ENCODE peak calls at places on chromosomes 13 and 19, in nine cellular contexts. G is ovary; V is A549; B is cardiac muscle cell; N is CD4-positive, alpha-beta T cell; K is AG04449; P is NB4; D is SK-N-SH; A is body of pancreas. T is an unnamed sample.

GRCh38 chr13:99733346-99733745 is 232.1 kb downstream of the TM9SF2 start:
- DNase-seq in B (no peak), P (no peak), G (no peak), D (no peak), K (no peak), A (no peak), V (no peak), N (no peak), T (no peak)

GRCh38 chr19:32296694-32297093 is 48.7 kb upstream of the ZNF507 start:
- DNase-seq in A (no peak), B (no peak), G (no peak), K (no peak), D (no peak), V (no peak), N (no peak), P (no peak), T (no peak)

GRCh38 chr13:110392510-110393233 is 85.6 kb downstream of the COL4A2 start:
- DNase-seq in K (no peak), B (no peak), A (no peak), D (peak), V (no peak), P (no peak), G (no peak), N (no peak), T (no peak)

GRCh38 chr13:49347650-49348385 is 96.0 kb downstream of the CAB39L start:
- DNase-seq in G (no peak), V (no peak), B (no peak), D (no peak), K (no peak), A (no peak), N (no peak), P (no peak), T (no peak)

GRCh38 chr19:18763674-18764590 is 27.2 kb downstream of the COMP start:
- DNase-seq in V (no peak), D (peak), P (no peak), G (no peak), A (no peak), K (peak), B (no peak), N (no peak), T (no peak)

GRCh38 chr19:51702103-51702753 is 9.1 kb downstream of the SPACA6 start:
- DNase-seq in V (peak), A (peak), P (no peak), B (peak), N (no peak), D (peak), G (peak), K (no peak), T (no peak)

GRCh38 chr13:108214511-108215383 is 589 bp downstream of the LIG4 start:
- DNase-seq in V (no peak), D (peak), N (no peak), A (peak), G (no peak), K (no peak), B (peak), P (no peak), T (no peak)

GRCh38 chr13:75415720-75416119 is 66.2 kb downstream of the TBC1D4 start:
- DNase-seq in K (peak), V (no peak), D (no peak), N (no peak), P (peak), G (no peak), A (no peak), B (no peak), T (no peak)

GRCh38 chr13:72839831-72840426 is 58.0 kb downstream of the PIBF1 start:
- DNase-seq in V (peak), G (no peak), P (peak), B (peak), A (peak), N (peak), K (no peak), D (peak), T (no peak)

GRCh38 chr13:33114146-33114545 is 97.9 kb downstream of the KL start:
- DNase-seq in K (no peak), N (no peak), P (no peak), G (no peak), V (no peak), D (no peak), A (no peak), B (no peak), T (no peak)

GRCh38 chr19:31279436-31279765 is 69.8 kb downstream of the TSHZ3 start:
- DNase-seq in V (no peak), K (no peak), N (no peak), G (peak), D (no peak), P (no peak), A (no peak), B (no peak), T (no peak)

GRCh38 chr19:45733160-45733810 is at the start of gene MEIOSIN:
- DNase-seq in N (no peak), P (no peak), V (no peak), D (no peak), B (no peak), K (no peak), A (no peak), G (peak), T (no peak)

GRCh38 chr13:26425439-26426358 is 131.8 kb upstream of the WASF3 start:
- DNase-seq in G (no peak), D (no peak), P (no peak), K (no peak), B (no peak), V (no peak), N (no peak), A (peak), T (no peak)

GRCh38 chr13:50388481-50388880 is 373.2 kb downstream of the KCNRG start:
- DNase-seq in P (no peak), G (no peak), V (no peak), N (no peak), K (no peak), A (no peak), D (no peak), B (no peak), T (no peak)

GRCh38 chr19:29873801-29874575 is 62.2 kb downstream of the CCNE1 start:
- DNase-seq in P (no peak), B (no peak), N (no peak), A (no peak), G (no peak), V (no peak), D (peak), K (no peak), T (no peak)

GRCh38 chr13:98599502-98600328 is 22.8 kb upstream of the STK24 start:
- DNase-seq in K (no peak), B (peak), A (no peak), G (no peak), D (no peak), P (no peak), V (no peak), N (no peak), T (peak)

GRCh38 chr13:35475131-35475959 is 1.1 kb downstream of the MAB21L1 start:
- DNase-seq in N (no peak), A (no peak), P (no peak), D (peak), V (no peak), K (no peak), B (peak), G (peak), T (no peak)

GRCh38 chr13:106882222-106882621 is 314.3 kb upstream of the ARGLU1 start:
- DNase-seq in A (no peak), B (no peak), P (no peak), V (no peak), K (no peak), N (no peak), G (no peak), D (no peak), T (no peak)

GRCh38 chr13:41562083-41562482 is 104.7 kb downstream of the RGCC start:
- DNase-seq in V (no peak), P (no peak), G (peak), A (peak), B (no peak), D (no peak), N (no peak), K (no peak), T (no peak)

GRCh38 chr13:48068952-48069351 is 26.0 kb downstream of the MED4 start:
- DNase-seq in P (no peak), B (no peak), D (no peak), V (no peak), N (no peak), K (no peak), A (no peak), G (no peak), T (no peak)

GRCh38 chr13:27406178-27406939 is 18.1 kb upstream of the GTF3A start:
- DNase-seq in P (peak), D (peak), V (peak), A (peak), B (peak), N (peak), K (no peak), G (no peak), T (no peak)

GRCh38 chr13:81927347-81927746 is 1586.4 kb upstream of the SPRY2 start:
- DNase-seq in K (no peak), G (no peak), D (no peak), N (no peak), V (no peak), P (no peak), B (peak), A (no peak), T (no peak)

GRCh38 chr13:24629320-24629719 is 50.9 kb upstream of the ATP12A start:
- DNase-seq in K (no peak), B (no peak), A (no peak), P (no peak), G (no peak), V (no peak), D (no peak), N (no peak), T (no peak)

GRCh38 chr19:8655340-8655709 is 24.9 kb downstream of the NFILZ start:
- DNase-seq in G (no peak), N (peak), V (no peak), B (no peak), P (peak), A (no peak), K (no peak), D (peak), T (no peak)

GRCh38 chr13:106302011-106302410 is 233.5 kb downstream of the EFNB2 start:
- DNase-seq in D (no peak), A (no peak), V (no peak), P (no peak), K (no peak), B (no peak), G (no peak), N (no peak), T (no peak)

GRCh38 chr19:40666803-40667438 is 23.5 kb downstream of the NUMBL start:
- DNase-seq in B (no peak), K (no peak), P (no peak), D (no peak), N (no peak), G (no peak), A (no peak), V (no peak), T (no peak)

GRCh38 chr19:40659566-40659965 is 30.9 kb downstream of the NUMBL start:
- DNase-seq in D (no peak), V (no peak), P (no peak), N (no peak), A (no peak), B (no peak), G (no peak), K (no peak), T (no peak)

GRCh38 chr19:40661616-40662015 is 28.8 kb downstream of the NUMBL start:
- DNase-seq in N (no peak), D (no peak), K (no peak), P (no peak), V (no peak), A (no peak), B (no peak), G (no peak), T (no peak)

GRCh38 chr19:40663712-40664692 is 26.4 kb downstream of the NUMBL start:
- DNase-seq in N (no peak), P (peak), V (peak), G (no peak), K (no peak), B (no peak), A (no peak), D (peak), T (no peak)

DNA sequence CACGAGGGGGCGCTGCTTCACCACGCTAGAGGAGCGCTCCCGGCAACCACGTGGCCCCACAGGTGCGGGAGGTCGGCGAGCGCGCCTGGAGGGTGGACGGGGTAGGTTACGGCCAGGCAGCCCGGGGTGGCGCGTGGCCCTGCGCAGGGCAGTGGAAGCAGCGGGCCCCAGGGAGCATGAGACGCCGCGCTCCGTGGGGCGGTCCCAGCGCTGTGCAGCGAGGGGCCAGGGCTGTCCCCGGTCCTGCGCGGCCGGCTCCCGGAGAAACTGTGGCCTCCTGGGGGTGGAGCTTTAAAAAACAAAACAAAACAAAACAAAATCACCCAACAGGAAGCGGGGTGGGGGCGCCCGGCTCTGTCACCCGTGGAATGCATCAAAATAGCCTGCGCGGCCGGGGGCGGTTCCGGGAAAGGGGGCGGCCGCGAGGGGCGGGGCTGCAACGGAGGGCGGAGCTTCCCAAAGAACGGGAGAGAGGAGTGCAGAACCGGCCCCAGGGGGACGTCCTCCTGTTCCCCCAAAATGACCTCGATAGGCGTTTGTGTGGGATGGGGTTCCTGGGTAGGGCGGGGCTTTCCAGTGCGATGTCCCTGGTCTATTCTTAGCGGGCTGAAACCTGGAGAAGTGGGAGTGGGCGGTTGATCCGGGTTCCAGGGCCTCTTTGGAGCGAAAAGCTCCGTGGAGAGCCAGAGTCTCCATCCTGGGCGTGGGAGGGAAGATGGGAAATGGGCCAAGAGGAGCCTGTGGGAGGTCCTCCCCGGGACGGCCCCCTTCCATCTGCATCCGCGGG is 27.3 kb downstream of the NUMBL start:
- DNase-seq in B (peak), A (peak), K (no peak), P (peak), V (peak), G (peak), N (peak), D (peak), T (peak)
- TF ChIP-seq CTCF in B (peak), A (peak), K (peak), P (peak), V (peak), G (peak), N (peak), D (no peak), T (peak)

DNA sequence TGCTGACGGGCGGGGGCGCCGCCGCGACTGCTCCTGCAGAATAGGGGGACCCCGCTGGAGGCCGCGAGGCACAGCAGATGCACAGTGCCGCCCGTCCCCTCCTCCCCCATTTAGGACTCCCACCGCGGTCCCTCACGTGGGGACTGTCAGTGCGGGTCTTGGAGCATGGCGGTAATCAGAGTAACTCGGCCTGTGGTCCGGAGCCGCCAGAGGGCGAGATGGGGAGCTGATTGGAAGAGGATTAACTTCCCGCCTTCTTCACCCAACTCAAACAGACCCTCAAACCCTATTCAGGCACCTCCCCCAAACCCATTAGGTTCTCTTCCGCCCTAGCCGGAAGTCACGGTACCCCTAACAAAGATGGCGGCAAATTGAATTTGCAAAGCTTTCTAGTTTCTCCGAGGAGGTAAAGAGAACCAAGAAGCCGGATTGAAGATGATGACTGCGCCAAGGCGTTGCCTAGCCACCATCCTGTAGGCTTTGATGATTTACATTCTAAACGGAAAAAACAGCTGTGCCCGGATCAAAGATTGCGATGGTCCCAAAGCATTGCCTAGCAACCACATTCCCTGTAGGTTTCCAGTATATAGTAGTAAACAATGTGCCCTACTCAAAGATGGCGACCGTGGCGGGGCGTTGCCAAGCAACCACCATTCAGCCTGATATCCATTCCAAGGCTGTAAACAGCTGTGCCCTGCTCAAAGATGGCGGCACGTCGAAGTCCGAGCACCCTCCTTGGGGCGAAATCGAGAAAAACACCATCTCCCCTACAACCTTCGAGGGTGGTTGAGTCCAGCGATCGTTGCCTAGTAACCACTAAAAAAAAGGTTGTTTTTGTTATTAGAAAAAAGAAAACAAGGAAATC is at the start of gene FUZ:
- DNase-seq in P (peak), K (peak), V (peak), A (peak), N (peak), B (peak), G (peak), D (peak), T (peak)
- TF ChIP-seq CTCF in P (peak), K (peak), V (no peak), A (peak), N (no peak), B (peak), G (no peak), D (peak), T (peak)

GRCh38 chr19:34360354-34360909 is 4.6 kb upstream of the GPI start:
- DNase-seq in K (no peak), G (no peak), B (no peak), D (no peak), N (no peak), P (no peak), A (no peak), V (no peak), T (no peak)

GRCh38 chr19:34359954-34360315 is 5.1 kb upstream of the GPI start:
- DNase-seq in D (no peak), G (no peak), K (no peak), A (no peak), B (no peak), P (no peak), V (no peak), N (no peak), T (no peak)

GRCh38 chr19:34357431-34357830 is 7.6 kb upstream of the GPI start:
- DNase-seq in B (no peak), V (no peak), A (no peak), N (no peak), D (no peak), P (no peak), G (no peak), K (no peak), T (no peak)

GRCh38 chr19:34356875-34357274 is 8.1 kb upstream of the GPI start:
- DNase-seq in A (no peak), N (no peak), P (no peak), K (no peak), D (no peak), B (no peak), G (no peak), V (no peak), T (no peak)

DNA sequence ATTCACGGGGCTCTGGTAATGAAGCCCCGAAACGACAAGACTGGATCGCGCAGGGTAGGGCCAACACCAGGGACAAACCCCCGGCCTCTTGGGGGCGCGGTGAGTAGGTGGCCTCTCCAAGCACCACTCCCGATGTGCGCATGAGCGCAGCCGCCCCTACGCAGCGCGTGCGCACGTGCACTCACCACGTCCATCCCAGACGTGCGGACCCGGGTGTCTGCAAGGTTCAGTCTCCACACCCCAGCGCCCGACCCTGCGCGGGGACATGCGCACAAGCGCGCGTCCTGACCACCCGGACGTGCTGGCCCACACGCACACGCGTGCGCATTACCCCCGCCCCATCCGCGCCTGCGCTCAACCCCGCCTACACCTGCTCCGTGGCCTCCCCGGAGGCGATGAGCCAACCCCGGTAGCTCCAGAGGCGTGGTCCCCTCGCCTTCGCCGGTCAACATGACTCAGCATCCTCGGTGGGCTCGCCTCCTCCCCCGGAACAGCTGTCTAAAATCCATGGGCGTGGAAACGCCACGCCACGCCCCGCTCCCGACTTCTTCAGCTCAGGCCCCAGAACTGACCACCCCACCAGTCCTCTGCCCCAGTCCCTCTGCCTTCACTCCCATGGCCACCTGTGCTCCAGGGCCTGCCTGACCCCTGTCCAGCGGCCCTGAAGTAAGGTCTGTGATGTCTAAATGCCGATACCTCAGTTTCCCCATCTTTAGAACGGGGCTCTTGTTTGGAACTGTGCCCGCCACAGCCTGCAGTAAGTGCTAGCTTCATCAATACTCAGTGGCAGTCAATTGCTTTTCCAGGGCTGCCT is 5.6 kb upstream of the GPI start:
- DNase-seq in D (peak), G (peak), P (peak), K (peak), V (peak), N (peak), A (peak), B (peak), T (peak)
- TF ChIP-seq CTCF in D (peak), G (no peak), P (peak), K (peak), V (peak), N (peak), A (peak), B (peak), T (peak)

DNA sequence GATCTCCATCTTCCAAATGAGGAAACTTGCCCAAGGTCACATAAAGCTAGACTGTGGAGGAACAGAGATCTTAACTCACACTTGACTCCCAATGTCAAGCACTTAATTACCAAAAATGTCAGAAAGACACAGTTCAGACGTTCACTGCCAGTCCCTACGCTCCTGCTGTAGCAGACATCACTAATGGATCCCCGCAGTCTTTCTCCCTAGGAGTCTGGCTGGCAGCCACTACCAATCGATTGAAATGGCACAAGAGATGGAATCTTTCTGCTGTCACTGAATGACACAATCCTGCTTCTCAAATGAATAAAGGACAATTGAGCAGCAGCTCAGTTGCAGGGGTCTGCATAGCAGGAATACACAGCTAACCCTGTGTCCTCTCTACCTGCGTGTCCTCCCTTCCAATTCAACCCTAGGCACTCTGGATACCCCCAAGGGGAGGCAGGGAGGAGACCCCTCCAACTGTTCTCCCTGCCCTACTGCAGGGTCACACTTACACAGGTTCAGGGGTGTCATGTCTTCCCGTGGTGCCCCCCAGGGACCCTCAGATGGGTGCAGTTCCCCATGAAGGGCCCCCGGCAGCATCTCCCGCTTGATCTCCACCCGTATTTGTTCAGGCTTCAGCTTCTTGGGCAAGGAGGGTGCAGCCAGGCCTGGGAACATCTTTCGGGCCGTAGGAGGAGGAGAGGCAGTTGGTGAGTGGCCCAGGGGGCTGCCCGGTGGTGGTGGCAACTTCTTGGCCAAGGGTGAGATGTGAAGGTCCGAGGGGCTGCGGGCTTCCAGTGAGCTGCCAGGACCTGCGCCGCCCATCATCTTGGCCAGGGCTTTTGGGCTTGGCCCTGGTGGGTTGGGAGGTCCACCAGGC is 7.9 kb upstream of the AKAP8L start:
- DNase-seq in K (no peak), V (no peak), P (no peak), B (no peak), G (no peak), A (no peak), D (peak), N (no peak), T (no peak)
- TF ChIP-seq CTCF in K (no peak), V (no peak), P (no peak), B (no peak), G (no peak), A (no peak), D (no peak), N (no peak), T (no peak)